ENCODE peak calls at places on chromosomes 7 and 10, in six cellular contexts. H, A, O, V, Y and K are unnamed samples.

GRCh38 chr10:78861456-78862327 is 207.1 kb upstream of the ZMIZ1 start:
- DNase-seq in V (no peak), A (no peak), H (no peak), Y (no peak), O (no peak), K (no peak)

GRCh38 chr10:79984851-79985250 is 35.9 kb upstream of the SFTPD start:
- DNase-seq in Y (no peak), O (peak), H (no peak), A (peak), V (no peak), K (peak)

GRCh38 chr10:104642311-104643022 is 1.4 kb downstream of the SORCS3 start:
- DNase-seq in O (peak), H (no peak), Y (no peak), V (peak), A (peak), K (no peak)

GRCh38 chr7:55488221-55488620 is 84.1 kb downstream of the VOPP1 start:
- DNase-seq in V (no peak), A (no peak), O (no peak), Y (no peak), H (no peak), K (no peak)

GRCh38 chr10:126729314-126729871 is 58.9 kb upstream of the C10orf90 start:
- DNase-seq in H (no peak), O (no peak), V (no peak), Y (no peak), A (no peak), K (no peak)

GRCh38 chr10:131902211-131902610 is 1.4 kb downstream of the PPP2R2D start:
- DNase-seq in O (no peak), Y (no peak), H (no peak), V (no peak), A (no peak), K (no peak)

GRCh38 chr10:99532687-99533495 is at the start of gene NKX2-3:
- DNase-seq in Y (peak), V (peak), A (peak), O (no peak), H (no peak), K (no peak)

GRCh38 chr10:3774814-3775670 is 10.0 kb downstream of the KLF6 start:
- DNase-seq in Y (no peak), H (no peak), O (peak), A (no peak), V (peak), K (no peak)

GRCh38 chr10:69503001-69503895 is 52.0 kb downstream of the TSPAN15 start:
- DNase-seq in O (no peak), Y (no peak), H (no peak), V (no peak), A (no peak), K (no peak)

GRCh38 chr7:126462405-126462804 is 790.3 kb downstream of the GRM8 start:
- DNase-seq in V (no peak), Y (no peak), A (no peak), O (no peak), H (no peak), K (no peak)

GRCh38 chr7:143240323-143241168 is 18.7 kb downstream of the TAS2R40 start:
- DNase-seq in Y (peak), O (peak), A (peak), H (peak), V (peak), K (no peak)

GRCh38 chr10:15344876-15345285 is 26.2 kb downstream of the FAM171A1 start:
- DNase-seq in A (no peak), H (no peak), Y (no peak), O (peak), V (no peak), K (peak)

GRCh38 chr7:116697761-116698160 is 25.8 kb downstream of the MET start:
- DNase-seq in Y (no peak), H (no peak), V (no peak), O (no peak), A (no peak), K (no peak)

GRCh38 chr7:7098280-7098818 is 84.0 kb upstream of the C1GALT1 start:
- DNase-seq in O (no peak), A (no peak), Y (no peak), V (no peak), H (no peak), K (no peak)

GRCh38 chr10:70126700-70127395 is 5.8 kb downstream of the AIFM2 start:
- DNase-seq in V (no peak), O (no peak), Y (no peak), A (no peak), H (no peak), K (no peak)

GRCh38 chr7:150428671-150429451 is 21.6 kb upstream of the GIMAP8 start:
- DNase-seq in Y (peak), V (no peak), A (peak), H (no peak), O (peak), K (peak)

GRCh38 chr10:104350146-104350635 is 3.4 kb upstream of the CFAP58 start:
- DNase-seq in A (no peak), O (peak), Y (peak), H (no peak), V (no peak), K (peak)

GRCh38 chr7:75611557-75612178 is 119.5 kb downstream of the SPDYE5 start:
- DNase-seq in A (no peak), Y (no peak), V (peak), H (no peak), O (no peak), K (no peak)

GRCh38 chr10:3886191-3886590 is 101.2 kb upstream of the KLF6 start:
- DNase-seq in Y (no peak), H (no peak), A (no peak), O (no peak), V (peak), K (no peak)

GRCh38 chr10:123464428-123465323 is 201.5 kb upstream of the GPR26 start:
- DNase-seq in A (no peak), O (no peak), V (no peak), Y (no peak), H (no peak), K (no peak)

GRCh38 chr7:3028071-3028766 is 15.4 kb downstream of the CARD11 start:
- DNase-seq in H (peak), Y (no peak), A (peak), O (peak), V (no peak), K (peak)

GRCh38 chr7:155454183-155455112 is 3.5 kb upstream of the EN2 start:
- DNase-seq in Y (no peak), V (no peak), H (no peak), A (no peak), O (no peak), K (no peak)

GRCh38 chr10:6625428-6625827 is 45.4 kb upstream of the PRKCQ start:
- DNase-seq in H (no peak), Y (no peak), A (peak), V (no peak), O (no peak), K (no peak)

GRCh38 chr7:25926891-25927625 is 224.9 kb upstream of the NFE2L3 start:
- DNase-seq in O (no peak), V (no peak), Y (no peak), H (no peak), A (no peak), K (no peak)

GRCh38 chr10:127919418-127920191 is 12.7 kb downstream of the PTPRE start:
- DNase-seq in O (peak), A (no peak), Y (peak), H (no peak), V (no peak), K (no peak)

GRCh38 chr10:16521311-16522016 is at the start of gene C1QL3:
- DNase-seq in H (no peak), Y (no peak), V (no peak), O (no peak), A (peak), K (no peak)

GRCh38 chr10:8183241-8183704 is 128.8 kb downstream of the GATA3 start:
- DNase-seq in A (no peak), V (no peak), H (peak), O (peak), Y (no peak), K (no peak)

GRCh38 chr10:121956111-121957061 is 18.6 kb downstream of the NSMCE4A start:
- DNase-seq in O (peak), A (no peak), V (no peak), Y (no peak), H (no peak), K (peak)

GRCh38 chr7:98194672-98195457 is 16.4 kb upstream of the BHLHA15 start:
- DNase-seq in A (no peak), V (no peak), Y (no peak), O (no peak), H (no peak), K (no peak)

GRCh38 chr10:22631646-22632278 is 82.6 kb downstream of the PIP4K2A start:
- DNase-seq in A (no peak), H (no peak), O (no peak), V (no peak), Y (no peak), K (no peak)

GRCh38 chr7:56062382-56062781 is 1.7 kb upstream of the SUMF2 start:
- DNase-seq in Y (no peak), A (no peak), V (no peak), H (no peak), O (peak), K (no peak)

GRCh38 chr7:98641646-98642489 is 24.8 kb downstream of the NPTX2 start:
- DNase-seq in A (no peak), Y (peak), V (no peak), H (no peak), O (no peak), K (no peak)

GRCh38 chr10:103854265-103854686 is 1.1 kb downstream of the SH3PXD2A start:
- DNase-seq in Y (peak), H (no peak), A (no peak), V (no peak), O (no peak), K (no peak)

GRCh38 chr7:7662527-7662926 is 22.0 kb downstream of the UMAD1 start:
- DNase-seq in A (no peak), O (no peak), Y (no peak), H (no peak), V (no peak), K (no peak)

GRCh38 chr7:126286317-126286716 is 966.4 kb downstream of the GRM8 start:
- DNase-seq in H (no peak), A (no peak), O (no peak), V (no peak), Y (no peak), K (no peak)

GRCh38 chr10:124721295-124722052 is 22.7 kb downstream of the FAM53B start:
- DNase-seq in A (no peak), H (no peak), O (peak), Y (peak), V (peak), K (no peak)

GRCh38 chr7:24739306-24739705 is 18.0 kb downstream of the GSDME start:
- DNase-seq in A (no peak), V (no peak), H (no peak), O (no peak), Y (no peak), K (no peak)